ENCODE peak calls at places on chromosomes 12 and 14, in nine cellular contexts. H is CD8-positive, alpha-beta T cell; V is A549; S is H9; A is tibial artery; G is right atrium auricular region; I is RWPE2; Q is CD8-positive, alpha-beta memory T cell; R is endodermal cell. L is an unnamed sample.

GRCh38 chr14:50822501-50823042 is 8.4 kb downstream of the NIN start:
- DNase-seq in G (no peak), H (no peak), V (no peak), A (no peak), R (no peak), Q (no peak), I (no peak), S (no peak), L (no peak)

GRCh38 chr14:32417956-32418552 is 89.0 kb downstream of the AKAP6 start:
- DNase-seq in S (no peak), G (no peak), R (no peak), A (no peak), H (no peak), Q (no peak), V (peak; percentile 55), I (peak; percentile 79), L (peak; percentile 34)

GRCh38 chr12:112349440-112349839 is 32.8 kb downstream of the HECTD4 start:
- DNase-seq in I (no peak), A (no peak), V (no peak), R (no peak), G (no peak), H (no peak), Q (no peak), S (no peak), L (no peak)

GRCh38 chr12:105109465-105110212 is 2.1 kb downstream of the WASHC4 start:
- DNase-seq in G (no peak), H (no peak), Q (no peak), R (peak; percentile 59), S (no peak), A (no peak), V (peak; percentile 36), I (no peak), L (no peak)

GRCh38 chr14:65131176-65131765 is 29.0 kb upstream of the MAX start:
- DNase-seq in A (no peak), R (no peak), V (peak; percentile 34), H (no peak), S (no peak), Q (no peak), G (no peak), I (no peak), L (no peak)

GRCh38 chr12:122981036-122981471 is 573 bp downstream of the ARL6IP4 start:
- DNase-seq in Q (no peak), G (no peak), R (peak; percentile 83), S (no peak), H (no peak), I (peak; percentile 53), A (no peak), V (no peak), L (no peak)

GRCh38 chr12:21221778-21222177 is 90.8 kb downstream of the SLCO1B1 start:
- DNase-seq in H (no peak), A (no peak), S (no peak), V (no peak), G (no peak), I (no peak), Q (no peak), R (no peak), L (no peak)

GRCh38 chr12:64780531-64781373 is 21.5 kb upstream of the GNS start:
- DNase-seq in I (peak; percentile 58), A (peak; percentile 72), G (no peak), R (peak; percentile 87), H (no peak), Q (no peak), S (peak; percentile 73), V (peak; percentile 33), L (peak; percentile 53)

DNA sequence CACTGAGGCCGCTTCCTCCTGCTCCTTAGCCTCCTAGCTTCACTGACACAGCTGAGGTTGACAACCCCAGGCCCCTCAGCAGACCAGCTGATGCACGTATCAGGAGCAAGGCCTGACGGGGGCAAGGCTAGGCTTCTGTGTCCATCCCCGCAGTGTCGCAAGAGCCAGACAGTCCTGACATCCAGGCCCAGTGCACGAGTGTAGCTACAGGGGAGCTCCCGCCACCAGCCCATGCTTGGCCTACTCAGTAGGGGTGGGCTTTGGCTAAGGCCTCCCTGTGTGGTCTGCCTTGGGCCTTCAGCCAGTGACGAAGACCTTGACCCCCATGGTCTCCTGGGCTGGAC is 179.1 kb downstream of the DPF3 start:
- DNase-seq in I (no peak), S (no peak), A (peak; percentile 59), G (no peak), V (no peak), R (no peak), Q (no peak), H (no peak), L (peak; percentile 34)
- H3K4me1 ChIP-seq in I (no peaks in the 10 kb centered on the region), S (no peaks in the 10 kb centered on the region), A (peaks cover 36% of the 10 kb centered on the region), G (no peaks in the 10 kb centered on the region), V (no peaks in the 10 kb centered on the region), R (no peaks in the 10 kb centered on the region), Q (peaks cover 34% of the 10 kb centered on the region), H (peaks cover 42% of the 10 kb centered on the region), L (peaks cover 21% of the 10 kb centered on the region)

GRCh38 chr12:47779301-47779942 is 6.4 kb downstream of the SLC48A1 start:
- DNase-seq in V (peak; percentile 86), Q (peak; percentile 85), A (peak; percentile 93), H (peak; percentile 94), R (peak; percentile 100), G (peak; percentile 96), S (peak; percentile 97), I (no peak), L (peak; percentile 88)
- H3K4me1 ChIP-seq in V (peaks cover 47% of the 10 kb centered on the region), Q (peaks cover 8% of the 10 kb centered on the region), A (peaks cover 54% of the 10 kb centered on the region), H (peaks cover 8% of the 10 kb centered on the region), R (no peaks in the 10 kb centered on the region), G (no peaks in the 10 kb centered on the region), S (peaks cover 3% of the 10 kb centered on the region), I (peaks cover 25% of the 10 kb centered on the region), L (peaks cover 22% of the 10 kb centered on the region)

GRCh38 chr12:47757360-47757839 is 1.3 kb downstream of the RAPGEF3 start:
- DNase-seq in H (no peak), V (no peak), A (no peak), I (no peak), G (no peak), Q (no peak), R (no peak), S (no peak), L (no peak)

GRCh38 chr12:47755655-47756562 is 2.8 kb downstream of the RAPGEF3 start:
- DNase-seq in V (no peak), A (no peak), I (no peak), S (no peak), Q (no peak), R (no peak), G (no peak), H (no peak), L (no peak)

GRCh38 chr12:47757840-47758583 is 668 bp downstream of the RAPGEF3 start:
- DNase-seq in Q (no peak), G (no peak), S (peak; percentile 74), A (no peak), I (no peak), R (peak; percentile 90), V (no peak), H (no peak), L (peak; percentile 57)

GRCh38 chr12:47758834-47759690 is at the start of gene RAPGEF3:
- DNase-seq in A (peak; percentile 94), G (peak; percentile 85), S (peak; percentile 89), I (peak; percentile 91), Q (peak; percentile 72), V (peak; percentile 82), R (peak; percentile 96), H (peak; percentile 72), L (peak; percentile 89)

GRCh38 chr12:47758584-47758833 is 171 bp downstream of the RAPGEF3 start:
- DNase-seq in A (no peak), R (peak; percentile 85), Q (no peak), V (no peak), S (no peak), I (no peak), G (no peak), H (no peak), L (no peak)
- H3K4me1 ChIP-seq in A (peaks cover 70% of the 10 kb centered on the region), R (peaks cover 6% of the 10 kb centered on the region), Q (peaks cover 11% of the 10 kb centered on the region), V (peaks cover 15% of the 10 kb centered on the region), S (peaks cover 18% of the 10 kb centered on the region), I (peaks cover 44% of the 10 kb centered on the region), G (no peaks in the 10 kb centered on the region), H (peaks cover 12% of the 10 kb centered on the region), L (peaks cover 22% of the 10 kb centered on the region)

DNA sequence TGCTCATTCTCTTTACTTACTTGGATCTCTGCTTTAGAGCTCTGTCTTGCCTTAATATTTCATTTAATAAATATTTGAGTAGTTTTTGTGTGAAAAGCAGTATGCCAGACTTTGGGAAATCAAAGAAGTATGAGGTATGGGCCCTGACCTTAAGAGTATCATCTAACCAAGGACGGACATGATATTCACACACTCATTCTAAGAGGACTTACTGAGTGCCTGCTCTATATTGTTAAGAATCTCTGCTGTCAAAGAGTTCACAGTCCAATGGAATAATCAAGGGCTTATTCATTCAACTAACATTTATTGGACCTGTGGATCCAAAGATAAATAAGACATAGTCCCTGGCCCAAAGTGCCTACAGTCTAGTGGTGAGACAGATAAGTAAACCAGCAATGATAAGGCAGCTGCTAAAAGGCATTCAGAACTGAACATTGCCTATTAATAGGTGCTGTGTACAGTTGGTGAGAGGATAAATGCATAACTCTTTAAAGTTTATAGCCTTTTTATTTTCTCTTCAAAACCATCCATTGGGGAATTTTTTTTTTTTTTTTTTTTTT is 11.0 kb downstream of the WDR20 start:
- DNase-seq in S (no peak), I (no peak), H (no peak), R (no peak), A (no peak), V (no peak), G (no peak), Q (no peak), L (no peak)
- H3K4me1 ChIP-seq in S (no peaks in the 10 kb centered on the region), I (no peaks in the 10 kb centered on the region), H (peaks cover 11% of the 10 kb centered on the region), R (no peaks in the 10 kb centered on the region), A (no peaks in the 10 kb centered on the region), V (peaks cover 18% of the 10 kb centered on the region), G (no peaks in the 10 kb centered on the region), Q (peaks cover 12% of the 10 kb centered on the region), L (peaks cover 79% of the 10 kb centered on the region)

DNA sequence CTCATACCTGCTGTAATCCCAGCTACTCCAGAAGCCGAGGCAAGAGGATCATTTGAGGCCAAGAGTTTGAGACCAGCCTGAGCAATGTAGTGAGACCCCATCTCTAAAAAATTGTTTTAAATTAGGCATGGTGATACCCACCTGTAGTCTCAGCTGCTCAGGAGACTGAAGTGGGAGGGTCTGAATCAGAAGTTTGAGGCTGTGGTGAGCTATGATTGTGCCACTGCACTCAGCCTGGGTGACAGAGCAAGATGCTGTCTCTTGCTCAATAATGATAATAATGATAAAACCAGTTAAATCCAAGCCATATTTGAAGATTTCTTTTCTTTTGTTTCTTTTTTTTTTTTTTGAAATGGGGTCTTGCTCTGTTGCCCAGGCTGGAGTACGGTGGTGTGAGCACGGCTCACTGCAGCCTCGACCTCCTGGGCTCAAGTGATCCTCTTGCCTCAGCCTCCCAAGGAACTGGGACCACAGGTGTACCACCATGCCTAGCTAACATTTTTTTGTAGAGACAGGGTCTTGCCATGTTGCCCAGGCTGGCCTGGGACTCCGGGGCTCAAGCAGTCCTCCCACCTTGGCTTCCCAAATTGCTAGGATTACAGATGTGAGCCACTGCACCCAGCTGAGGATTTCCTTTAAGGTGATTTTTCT is 12.8 kb downstream of the PSMA6 start:
- DNase-seq in S (no peak), V (no peak), R (no peak), G (no peak), H (no peak), Q (no peak), A (no peak), I (no peak), L (no peak)
- H3K4me1 ChIP-seq in S (no peaks in the 10 kb centered on the region), V (no peaks in the 10 kb centered on the region), R (no peaks in the 10 kb centered on the region), G (no peaks in the 10 kb centered on the region), H (peaks cover 42% of the 10 kb centered on the region), Q (peaks cover 45% of the 10 kb centered on the region), A (peaks cover 9% of the 10 kb centered on the region), I (peaks cover 8% of the 10 kb centered on the region), L (peaks cover 21% of the 10 kb centered on the region)